ENCODE peak calls at places on chromosomes 5 and 9, in five cellular contexts. I is ACHN; O is iris pigment epithelial cell; C is glomerular endothelial cell; U is activated CD4-positive, alpha-beta T cell treated with anti-CD3 and anti-CD28 coated beads for 4 hours. A is an unnamed sample.

GRCh38 chr9:97978706-97979105 is 4.4 kb upstream of the ANP32B start:
- DNase-seq in C (no peak), U (no peak), O (no peak), I (no peak), A (no peak)

GRCh38 chr5:141857226-141857625 is 21.0 kb downstream of the PCDH1 start:
- DNase-seq in C (no peak), I (no peak), U (no peak), O (no peak), A (no peak)

GRCh38 chr9:20041717-20042116 is 252.9 kb upstream of the SLC24A2 start:
- DNase-seq in O (no peak), C (no peak), U (no peak), I (no peak), A (no peak)

GRCh38 chr9:71729816-71730526 is 38.3 kb downstream of the CEMIP2 start:
- DNase-seq in O (no peak), C (no peak), I (no peak), U (no peak), A (no peak)

GRCh38 chr5:76472338-76473336 is 69.6 kb downstream of the IQGAP2 start:
- DNase-seq in I (no peak), U (peak), O (peak), C (no peak), A (peak)

GRCh38 chr9:128825923-128826702 is 3.5 kb downstream of the SPOUT1 start:
- DNase-seq in O (no peak), U (no peak), I (no peak), C (no peak), A (no peak)

GRCh38 chr5:82754759-82755158 is 322.4 kb downstream of the TMEM167A start:
- DNase-seq in O (no peak), U (no peak), I (no peak), C (no peak), A (no peak)

GRCh38 chr5:1540831-1541661 is 17.3 kb upstream of the LPCAT1 start:
- DNase-seq in I (no peak), U (no peak), O (no peak), C (no peak), A (no peak)

GRCh38 chr5:32540446-32540845 is 44.9 kb upstream of the SUB1 start:
- DNase-seq in C (no peak), O (no peak), I (no peak), U (no peak), A (no peak)

GRCh38 chr9:38713426-38713825 is 6.5 kb downstream of the FAM240B start:
- DNase-seq in U (no peak), O (peak), I (no peak), C (no peak), A (peak)

GRCh38 chr5:172209714-172210113 is 15.7 kb downstream of the EFCAB9 start:
- DNase-seq in U (no peak), I (no peak), C (no peak), O (no peak), A (no peak)

A was measured in fibroblast of villous mesenchyme.